ENCODE peak calls at places on chromosomes 3 and 15, in seven cellular contexts. One of them, this sample, is unnamed.

GRCh38 chr3:46500631-46501377 is 3.0 kb downstream of the RTP3 start:
- DNase-seq in brain microvascular endothelial cell: peak; percentile 66
- DNase-seq in pancreas: no peak
- DNase-seq in HCT116: no peak
- DNase-seq in lung: no peak
- DNase-seq in HepG2: no peak
- DNase-seq in lower lobe of right lung: no peak
- DNase-seq in this sample: no peak

GRCh38 chr3:133712017-133712416 is 34.2 kb upstream of the TF start:
- DNase-seq in brain microvascular endothelial cell: no peak
- DNase-seq in pancreas: no peak
- DNase-seq in HCT116: no peak
- DNase-seq in lung: no peak
- DNase-seq in HepG2: no peak
- DNase-seq in lower lobe of right lung: no peak
- DNase-seq in this sample: no peak

GRCh38 chr15:49521802-49522201 is 98.8 kb downstream of the FGF7 start:
- DNase-seq in brain microvascular endothelial cell: peak; percentile 43
- DNase-seq in pancreas: no peak
- DNase-seq in HCT116: peak; percentile 6
- DNase-seq in lung: no peak
- DNase-seq in HepG2: peak; percentile 2
- DNase-seq in lower lobe of right lung: no peak
- DNase-seq in this sample: no peak

GRCh38 chr15:56587686-56588085 is 122.7 kb upstream of the MNS1 start:
- DNase-seq in brain microvascular endothelial cell: peak; percentile 33
- DNase-seq in pancreas: no peak
- DNase-seq in HCT116: no peak
- DNase-seq in lung: no peak
- DNase-seq in HepG2: no peak
- DNase-seq in lower lobe of right lung: no peak
- DNase-seq in this sample: no peak

GRCh38 chr15:73212424-73212823 is 156.3 kb downstream of the HCN4 start:
- DNase-seq in brain microvascular endothelial cell: no peak
- DNase-seq in pancreas: no peak
- DNase-seq in HCT116: no peak
- DNase-seq in lung: no peak
- DNase-seq in HepG2: no peak
- DNase-seq in lower lobe of right lung: no peak
- DNase-seq in this sample: no peak

GRCh38 chr15:67024322-67024997 is 40.9 kb upstream of the SMAD3 start:
- DNase-seq in brain microvascular endothelial cell: peak; percentile 95
- DNase-seq in pancreas: no peak
- DNase-seq in HCT116: peak; percentile 68
- DNase-seq in lung: peak; percentile 79
- DNase-seq in HepG2: peak; percentile 77
- DNase-seq in lower lobe of right lung: peak; percentile 72
- DNase-seq in this sample: peak; percentile 71

GRCh38 chr3:50515565-50516047 is 12.2 kb upstream of the CACNA2D2 start:
- DNase-seq in brain microvascular endothelial cell: peak; percentile 25
- DNase-seq in pancreas: no peak
- DNase-seq in HCT116: no peak
- DNase-seq in lung: peak; percentile 36
- DNase-seq in HepG2: peak; percentile 12
- DNase-seq in lower lobe of right lung: peak; percentile 61
- DNase-seq in this sample: peak; percentile 31

GRCh38 chr3:29178809-29179793 is 101.8 kb upstream of the RBMS3 start:
- DNase-seq in brain microvascular endothelial cell: no peak
- DNase-seq in pancreas: no peak
- DNase-seq in HCT116: no peak
- DNase-seq in lung: no peak
- DNase-seq in HepG2: no peak
- DNase-seq in lower lobe of right lung: no peak
- DNase-seq in this sample: no peak

GRCh38 chr3:112132975-112133448 is at the start of gene GCSAM:
- DNase-seq in brain microvascular endothelial cell: no peak
- DNase-seq in pancreas: no peak
- DNase-seq in HCT116: no peak
- DNase-seq in lung: peak; percentile 31
- DNase-seq in HepG2: no peak
- DNase-seq in lower lobe of right lung: peak; percentile 68
- DNase-seq in this sample: peak; percentile 61

GRCh38 chr3:42683875-42684593 is 1.3 kb upstream of the KLHL40 start:
- DNase-seq in brain microvascular endothelial cell: peak; percentile 96
- DNase-seq in pancreas: no peak
- DNase-seq in HCT116: peak; percentile 61
- DNase-seq in lung: peak; percentile 53
- DNase-seq in HepG2: peak; percentile 71
- DNase-seq in lower lobe of right lung: peak; percentile 46
- DNase-seq in this sample: peak; percentile 91

GRCh38 chr3:45666729-45667440 is 22.3 kb upstream of the SACM1L start:
- DNase-seq in brain microvascular endothelial cell: peak; percentile 73
- DNase-seq in pancreas: peak; percentile 75
- DNase-seq in HCT116: no peak
- DNase-seq in lung: no peak
- DNase-seq in HepG2: no peak
- DNase-seq in lower lobe of right lung: no peak
- DNase-seq in this sample: no peak

GRCh38 chr3:117628896-117629295 is 919.3 kb downstream of the TUSC7 start:
- DNase-seq in brain microvascular endothelial cell: peak; percentile 70
- DNase-seq in pancreas: no peak
- DNase-seq in HCT116: no peak
- DNase-seq in lung: peak; percentile 54
- DNase-seq in HepG2: no peak
- DNase-seq in lower lobe of right lung: no peak
- DNase-seq in this sample: no peak

GRCh38 chr3:24100694-24101402 is 155.8 kb downstream of the NR1D2 start:
- DNase-seq in brain microvascular endothelial cell: no peak
- DNase-seq in pancreas: no peak
- DNase-seq in HCT116: no peak
- DNase-seq in lung: no peak
- DNase-seq in HepG2: peak; percentile 50
- DNase-seq in lower lobe of right lung: no peak
- DNase-seq in this sample: no peak

GRCh38 chr15:45064386-45064785 is 41.4 kb downstream of the SORD start:
- DNase-seq in brain microvascular endothelial cell: peak; percentile 22
- DNase-seq in pancreas: no peak
- DNase-seq in HCT116: no peak
- DNase-seq in lung: no peak
- DNase-seq in HepG2: peak; percentile 84
- DNase-seq in lower lobe of right lung: no peak
- DNase-seq in this sample: no peak

GRCh38 chr15:94387854-94388441 is 156.6 kb downstream of the MCTP2 start:
- DNase-seq in brain microvascular endothelial cell: no peak
- DNase-seq in pancreas: no peak
- DNase-seq in HCT116: no peak
- DNase-seq in lung: no peak
- DNase-seq in HepG2: no peak
- DNase-seq in lower lobe of right lung: no peak
- DNase-seq in this sample: no peak

GRCh38 chr3:196708467-196708866 is 3.6 kb downstream of the CEP19 start:
- DNase-seq in brain microvascular endothelial cell: no peak
- DNase-seq in pancreas: no peak
- DNase-seq in HCT116: no peak
- DNase-seq in lung: no peak
- DNase-seq in HepG2: no peak
- DNase-seq in lower lobe of right lung: no peak
- DNase-seq in this sample: no peak

GRCh38 chr15:66925721-66926120 is 139.7 kb upstream of the SMAD3 start:
- DNase-seq in brain microvascular endothelial cell: no peak
- DNase-seq in pancreas: no peak
- DNase-seq in HCT116: no peak
- DNase-seq in lung: no peak
- DNase-seq in HepG2: no peak
- DNase-seq in lower lobe of right lung: no peak
- DNase-seq in this sample: no peak

DNA sequence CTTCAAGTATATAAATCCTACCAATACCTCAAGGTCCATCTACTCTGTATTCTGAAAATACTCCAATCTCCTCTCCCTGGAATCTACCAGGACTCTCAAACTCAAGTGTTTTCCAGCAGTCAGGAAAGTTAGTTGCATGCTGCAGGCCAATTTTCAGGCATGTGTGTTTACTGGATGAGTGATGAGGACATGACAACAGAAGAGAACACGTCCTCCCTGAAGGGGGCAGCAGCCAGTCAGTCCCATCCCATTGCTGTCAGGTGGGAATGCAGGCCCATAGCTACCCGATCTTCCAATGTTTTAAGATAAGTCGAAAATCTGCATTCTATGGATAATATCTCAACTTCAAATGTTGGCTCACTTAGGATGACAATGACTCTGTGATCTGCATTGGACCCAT is 496.2 kb downstream of the FHIT start:
- DNase-seq in brain microvascular endothelial cell: no peak
- DNase-seq in pancreas: no peak
- DNase-seq in HCT116: no peak
- DNase-seq in lung: no peak
- DNase-seq in HepG2: peak; percentile 31
- DNase-seq in lower lobe of right lung: no peak
- DNase-seq in this sample: no peak
- TF ChIP-seq CTCF in brain microvascular endothelial cell: peak; percentile 53
- TF ChIP-seq CTCF in pancreas: no peak
- TF ChIP-seq CTCF in HCT116: peak; percentile 44
- TF ChIP-seq CTCF in lung: no peak
- TF ChIP-seq CTCF in HepG2: peak; percentile 79
- TF ChIP-seq CTCF in lower lobe of right lung: peak; percentile 7
- TF ChIP-seq CTCF in this sample: no peak

GRCh38 chr3:66304293-66304692 is 83.5 kb downstream of the SLC25A26 start:
- DNase-seq in brain microvascular endothelial cell: no peak
- DNase-seq in pancreas: no peak
- DNase-seq in HCT116: no peak
- DNase-seq in lung: no peak
- DNase-seq in HepG2: no peak
- DNase-seq in lower lobe of right lung: no peak
- DNase-seq in this sample: no peak

GRCh38 chr3:66299893-66300292 is 79.1 kb downstream of the SLC25A26 start:
- DNase-seq in brain microvascular endothelial cell: no peak
- DNase-seq in pancreas: no peak
- DNase-seq in HCT116: no peak
- DNase-seq in lung: no peak
- DNase-seq in HepG2: no peak
- DNase-seq in lower lobe of right lung: no peak
- DNase-seq in this sample: no peak

GRCh38 chr3:66298591-66298990 is 77.8 kb downstream of the SLC25A26 start:
- DNase-seq in brain microvascular endothelial cell: no peak
- DNase-seq in pancreas: no peak
- DNase-seq in HCT116: no peak
- DNase-seq in lung: no peak
- DNase-seq in HepG2: no peak
- DNase-seq in lower lobe of right lung: no peak
- DNase-seq in this sample: no peak

GRCh38 chr3:66302288-66302687 is 81.5 kb downstream of the SLC25A26 start:
- DNase-seq in brain microvascular endothelial cell: peak; percentile 4
- DNase-seq in pancreas: no peak
- DNase-seq in HCT116: no peak
- DNase-seq in lung: no peak
- DNase-seq in HepG2: no peak
- DNase-seq in lower lobe of right lung: no peak
- DNase-seq in this sample: no peak

GRCh38 chr3:66303556-66303955 is 82.8 kb downstream of the SLC25A26 start:
- DNase-seq in brain microvascular endothelial cell: no peak
- DNase-seq in pancreas: no peak
- DNase-seq in HCT116: no peak
- DNase-seq in lung: no peak
- DNase-seq in HepG2: no peak
- DNase-seq in lower lobe of right lung: no peak
- DNase-seq in this sample: no peak
- H3K27ac ChIP-seq in brain microvascular endothelial cell: no peak overlapping the region
- H3K27ac ChIP-seq in pancreas: no peak overlapping the region
- H3K27ac ChIP-seq in HCT116: no peak overlapping the region
- H3K27ac ChIP-seq in lung: peak overlapping the region; percentile 28
- H3K27ac ChIP-seq in HepG2: no peak overlapping the region
- H3K27ac ChIP-seq in lower lobe of right lung: peak overlapping the region; percentile 42
- H3K27ac ChIP-seq in this sample: no peak overlapping the region

GRCh38 chr3:14884665-14885064 is 62.7 kb upstream of the NR2C2 start:
- DNase-seq in brain microvascular endothelial cell: no peak
- DNase-seq in pancreas: no peak
- DNase-seq in HCT116: no peak
- DNase-seq in lung: no peak
- DNase-seq in HepG2: no peak
- DNase-seq in lower lobe of right lung: no peak
- DNase-seq in this sample: no peak

GRCh38 chr3:14886101-14886500 is 61.3 kb upstream of the NR2C2 start:
- DNase-seq in brain microvascular endothelial cell: no peak
- DNase-seq in pancreas: no peak
- DNase-seq in HCT116: no peak
- DNase-seq in lung: no peak
- DNase-seq in HepG2: no peak
- DNase-seq in lower lobe of right lung: no peak
- DNase-seq in this sample: no peak

GRCh38 chr3:14883226-14883625 is 64.2 kb upstream of the NR2C2 start:
- DNase-seq in brain microvascular endothelial cell: no peak
- DNase-seq in pancreas: no peak
- DNase-seq in HCT116: no peak
- DNase-seq in lung: no peak
- DNase-seq in HepG2: no peak
- DNase-seq in lower lobe of right lung: no peak
- DNase-seq in this sample: no peak

GRCh38 chr3:14889188-14889587 is 58.2 kb upstream of the NR2C2 start:
- DNase-seq in brain microvascular endothelial cell: no peak
- DNase-seq in pancreas: no peak
- DNase-seq in HCT116: no peak
- DNase-seq in lung: no peak
- DNase-seq in HepG2: no peak
- DNase-seq in lower lobe of right lung: no peak
- DNase-seq in this sample: no peak

GRCh38 chr3:14885307-14885706 is 62.1 kb upstream of the NR2C2 start:
- DNase-seq in brain microvascular endothelial cell: no peak
- DNase-seq in pancreas: no peak
- DNase-seq in HCT116: no peak
- DNase-seq in lung: no peak
- DNase-seq in HepG2: no peak
- DNase-seq in lower lobe of right lung: no peak
- DNase-seq in this sample: no peak
- H3K27me3 ChIP-seq in brain microvascular endothelial cell: no peaks in the 10 kb centered on the region
- H3K27me3 ChIP-seq in pancreas: no peaks in the 10 kb centered on the region
- H3K27me3 ChIP-seq in HCT116: peaks cover 25% of the 10 kb centered on the region
- H3K27me3 ChIP-seq in lung: no peaks in the 10 kb centered on the region
- H3K27me3 ChIP-seq in HepG2: peaks cover 4% of the 10 kb centered on the region
- H3K27me3 ChIP-seq in lower lobe of right lung: no peaks in the 10 kb centered on the region
- H3K27me3 ChIP-seq in this sample: no peaks in the 10 kb centered on the region

DNA sequence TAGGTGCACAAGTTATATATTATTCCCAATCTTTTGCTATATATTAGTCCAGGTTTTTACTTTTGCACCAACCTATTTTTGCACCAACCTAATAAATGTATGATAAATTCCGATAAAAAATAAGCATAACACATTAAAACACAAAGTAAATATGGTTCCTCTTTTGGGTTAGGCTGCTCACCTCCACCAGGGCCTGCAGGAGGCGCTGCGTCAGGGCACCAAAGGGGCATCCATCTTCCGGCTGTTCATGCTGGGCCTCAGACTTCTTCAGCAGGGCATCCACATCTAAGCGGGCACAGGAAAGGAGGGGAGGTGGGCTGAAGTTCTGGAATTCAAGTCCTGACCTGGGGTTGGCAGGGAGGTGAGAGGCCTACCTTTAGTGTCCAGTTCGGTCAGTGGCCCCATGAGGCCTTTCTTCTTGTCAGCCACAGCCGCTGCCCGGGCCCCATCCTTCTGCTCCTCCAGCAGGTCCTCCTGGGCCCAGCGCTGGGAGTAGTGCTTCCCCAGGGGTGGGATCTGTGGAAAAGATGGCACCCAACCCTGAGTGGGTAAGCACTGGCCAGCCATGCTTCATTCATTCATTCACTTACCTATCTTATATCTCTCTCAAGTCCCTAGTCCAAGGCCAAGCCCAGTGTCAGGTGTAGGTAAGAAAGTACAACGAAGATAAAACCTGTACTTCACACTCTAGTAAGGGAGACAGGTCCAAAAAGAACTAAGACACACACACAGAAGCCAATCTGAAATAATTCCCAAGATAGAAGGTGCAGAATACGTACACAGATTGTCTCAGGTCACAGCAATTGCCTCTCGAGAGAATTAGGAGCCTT is 5.2 kb downstream of the TADA3 start:
- DNase-seq in brain microvascular endothelial cell: no peak
- DNase-seq in pancreas: no peak
- DNase-seq in HCT116: no peak
- DNase-seq in lung: no peak
- DNase-seq in HepG2: no peak
- DNase-seq in lower lobe of right lung: no peak
- DNase-seq in this sample: no peak
- TF ChIP-seq CTCF in brain microvascular endothelial cell: peak; percentile 71
- TF ChIP-seq CTCF in pancreas: no peak
- TF ChIP-seq CTCF in HCT116: peak; percentile 86
- TF ChIP-seq CTCF in lung: no peak
- TF ChIP-seq CTCF in HepG2: peak; percentile 37
- TF ChIP-seq CTCF in lower lobe of right lung: peak; percentile 40
- TF ChIP-seq CTCF in this sample: no peak